ENCODE peak calls at places on chromosomes 2 and 18, in four cellular contexts. L is cardiac muscle cell; Z is psoas muscle; I is naive thymus-derived CD4-positive, alpha-beta T cell. A is an unnamed sample.
A peak's percentile ranks its signal among the peaks of the same experiment; 100 is the strongest.

GRCh38 chr18:48546411-48546810 is 7.6 kb downstream of the CTIF start:
- DNase-seq in L (no peak), Z (no peak), I (no peak), A (no peak)

GRCh38 chr18:21996261-21996892 is 173.0 kb upstream of the GATA6 start:
- DNase-seq in L (no peak), Z (peak; percentile 54), I (no peak), A (no peak)

GRCh38 chr18:24050916-24051255 is 36.3 kb downstream of the TTC39C start:
- DNase-seq in L (no peak), Z (no peak), I (no peak), A (no peak)

GRCh38 chr2:172639823-172640222 is 83.9 kb downstream of the PDK1 start:
- DNase-seq in L (no peak), Z (no peak), I (no peak), A (no peak)

GRCh38 chr2:175844169-175844568 is 157.9 kb downstream of the LNPK start:
- DNase-seq in L (no peak), Z (no peak), I (no peak), A (no peak)

GRCh38 chr2:235639387-235639786 is 145.5 kb downstream of the AGAP1 start:
- DNase-seq in L (no peak), Z (peak; percentile 86), I (no peak), A (peak; percentile 85)

GRCh38 chr2:236549165-236549564 is 20.5 kb upstream of the ACKR3 start:
- DNase-seq in L (no peak), Z (no peak), I (no peak), A (no peak)

GRCh38 chr2:108823286-108823685 is 36.7 kb downstream of the CCDC138 start:
- DNase-seq in L (no peak), Z (no peak), I (no peak), A (no peak)

GRCh38 chr2:208315081-208315788 is 49.2 kb downstream of the PIKFYVE start:
- DNase-seq in L (no peak), Z (peak; percentile 48), I (no peak), A (no peak)

GRCh38 chr2:17311771-17312511 is 206.3 kb downstream of the RAD51AP2 start:
- DNase-seq in L (no peak), Z (no peak), I (no peak), A (no peak)

GRCh38 chr2:42117923-42118758 is 51.0 kb upstream of the EML4 start:
- DNase-seq in L (no peak), Z (no peak), I (no peak), A (no peak)

GRCh38 chr2:165141601-165142000 is 62.2 kb downstream of the SCN3A start:
- DNase-seq in L (no peak), Z (no peak), I (no peak), A (no peak)

GRCh38 chr2:126739093-126739492 is 83.1 kb downstream of the GYPC start:
- DNase-seq in L (no peak), Z (no peak), I (no peak), A (no peak)

GRCh38 chr2:174779361-174779928 is 15.2 kb upstream of the CHRNA1 start:
- DNase-seq in L (no peak), Z (no peak), I (no peak), A (no peak)

GRCh38 chr2:122680662-122681061 is 925.2 kb downstream of the TSN start:
- DNase-seq in L (no peak), Z (no peak), I (no peak), A (no peak)

GRCh38 chr18:79680100-79680879 is 687 bp downstream of the CTDP1 start:
- DNase-seq in L (peak; percentile 50), Z (peak; percentile 63), I (peak; percentile 59), A (no peak)

GRCh38 chr2:226652388-226652787 is 147.2 kb downstream of the IRS1 start:
- DNase-seq in L (no peak), Z (no peak), I (no peak), A (no peak)

GRCh38 chr2:121897335-121897970 is 142.0 kb downstream of the TSN start:
- DNase-seq in L (peak; percentile 22), Z (no peak), I (no peak), A (no peak)

GRCh38 chr18:22347624-22348511 is 69.8 kb downstream of the CTAGE1 start:
- DNase-seq in L (peak; percentile 53), Z (no peak), I (no peak), A (peak; percentile 80)

GRCh38 chr2:224158831-224159230 is 119.7 kb upstream of the SERPINE2 start:
- DNase-seq in L (no peak), Z (no peak), I (no peak), A (no peak)

GRCh38 chr2:210233487-210233886 is 8.2 kb upstream of the ACADL start:
- DNase-seq in L (no peak), Z (peak; percentile 67), I (no peak), A (peak; percentile 83)

GRCh38 chr2:59276033-59276432 is 1034.9 kb upstream of the FANCL start:
- DNase-seq in L (no peak), Z (no peak), I (no peak), A (no peak)

GRCh38 chr2:106839849-106840595 is 45.9 kb downstream of the ST6GAL2 start:
- DNase-seq in L (peak; percentile 83), Z (no peak), I (no peak), A (no peak)

GRCh38 chr2:64222942-64223511 is 78.8 kb upstream of the PELI1 start:
- DNase-seq in L (no peak), Z (no peak), I (no peak), A (no peak)

GRCh38 chr2:207394203-207394741 is 135.5 kb upstream of the CREB1 start:
- DNase-seq in L (no peak), Z (no peak), I (no peak), A (no peak)

GRCh38 chr18:34909637-34910364 is 131.4 kb upstream of the MAPRE2 start:
- DNase-seq in L (no peak), Z (no peak), I (no peak), A (no peak)

GRCh38 chr2:170335351-170335750 is 157.4 kb downstream of the MYO3B start:
- DNase-seq in L (peak; percentile 10), Z (no peak), I (no peak), A (no peak)

GRCh38 chr18:3652380-3653262 is 202.6 kb downstream of the TGIF1 start:
- DNase-seq in L (peak; percentile 77), Z (no peak), I (no peak), A (peak; percentile 84)

GRCh38 chr18:36912887-36913286 is 84.0 kb downstream of the KIAA1328 start:
- DNase-seq in L (no peak), Z (no peak), I (no peak), A (no peak)

GRCh38 chr2:102488063-102488462 is 15.0 kb downstream of the SLC9A4 start:
- DNase-seq in L (no peak), Z (no peak), I (no peak), A (no peak)

GRCh38 chr2:66578067-66578852 is 143.3 kb downstream of the MEIS1 start:
- DNase-seq in L (peak; percentile 53), Z (peak; percentile 39), I (no peak), A (peak; percentile 55)

GRCh38 chr2:66575625-66576371 is 140.9 kb downstream of the MEIS1 start:
- DNase-seq in L (peak; percentile 64), Z (peak; percentile 56), I (no peak), A (peak; percentile 80)

GRCh38 chr2:66578853-66579158 is 143.9 kb downstream of the MEIS1 start:
- DNase-seq in L (no peak), Z (no peak), I (no peak), A (no peak)

GRCh38 chr2:66576381-66577330 is 141.7 kb downstream of the MEIS1 start:
- DNase-seq in L (peak; percentile 45), Z (peak; percentile 48), I (no peak), A (peak; percentile 76)

GRCh38 chr2:66577331-66578041 is 142.6 kb downstream of the MEIS1 start:
- DNase-seq in L (peak; percentile 52), Z (peak; percentile 52), I (no peak), A (peak; percentile 59)
- H3K4me3 ChIP-seq in L (peak overlapping the region; percentile 78), Z (peak overlapping the region; percentile 66), I (no peak overlapping the region), A (peak overlapping the region; percentile 46)

GRCh38 chr18:64785686-64786085 is 636.8 kb upstream of the LINC00305 start:
- DNase-seq in L (no peak), Z (no peak), I (no peak), A (no peak)
- H3K4me3 ChIP-seq in L (no peak overlapping the region), Z (no peak overlapping the region), I (no peak overlapping the region), A (no peak overlapping the region)

GRCh38 chr18:74063552-74063951 is 84.1 kb downstream of the FBXO15 start:
- DNase-seq in L (no peak), Z (no peak), I (no peak), A (no peak)
- H3K4me3 ChIP-seq in L (no peak overlapping the region), Z (no peak overlapping the region), I (no peak overlapping the region), A (no peak overlapping the region)

GRCh38 chr2:233764264-233764663 is 4.2 kb downstream of the UGT1A1 start:
- DNase-seq in L (no peak), Z (no peak), I (no peak), A (no peak)
- H3K4me3 ChIP-seq in L (no peak overlapping the region), Z (no peak overlapping the region), I (no peak overlapping the region), A (no peak overlapping the region)

GRCh38 chr2:188295067-188295685 is 3.5 kb downstream of the GULP1 start:
- DNase-seq in L (no peak), Z (no peak), I (no peak), A (no peak)

GRCh38 chr2:188293601-188294482 is 2.2 kb downstream of the GULP1 start:
- DNase-seq in L (peak; percentile 82), Z (peak; percentile 76), I (no peak), A (peak; percentile 86)

GRCh38 chr2:188291617-188292445 is at the start of gene GULP1:
- DNase-seq in L (peak; percentile 90), Z (peak; percentile 89), I (no peak), A (peak; percentile 92)

GRCh38 chr2:188292446-188293239 is 969 bp downstream of the GULP1 start:
- DNase-seq in L (peak; percentile 81), Z (peak; percentile 86), I (no peak), A (peak; percentile 92)

DNA sequence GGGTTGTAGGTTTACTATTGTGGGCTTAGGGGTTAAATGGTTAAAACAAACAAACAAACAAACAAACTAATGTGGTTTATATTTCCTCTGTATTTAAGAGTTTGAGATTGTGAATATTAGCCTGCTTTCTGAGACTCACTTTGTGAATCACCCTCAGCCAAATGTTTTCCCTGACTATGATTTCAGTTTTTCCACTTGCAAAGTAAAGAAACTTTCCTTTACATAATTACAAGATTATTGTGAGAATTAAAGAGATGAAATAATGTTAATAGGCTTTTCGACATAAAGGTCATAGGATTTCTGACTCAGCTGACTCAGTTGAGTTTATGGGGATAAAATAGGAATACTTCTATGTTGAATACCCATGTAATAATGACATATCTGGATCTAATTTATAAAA is 2.9 kb downstream of the GULP1 start:
- DNase-seq in L (no peak), Z (no peak), I (no peak), A (no peak)
- H3K4me3 ChIP-seq in L (peak overlapping the region; percentile 78), Z (peak overlapping the region; percentile 94), I (no peak overlapping the region), A (peak overlapping the region; percentile 20)